ENCODE peak calls at places on chromosomes 6 and 20, in nine cellular contexts. J, L, B, R, E, P, H, S and C are unnamed samples.

GRCh38 chr6:63236398-63236817 is 25.1 kb downstream of the FKBP1C start:
- DNase-seq in J (no peak), L (no peak), B (no peak), R (no peak), E (no peak), P (no peak), H (no peak), S (no peak), C (no peak)

GRCh38 chr6:37449984-37450383 is 17.0 kb downstream of the CMTR1 start:
- DNase-seq in J (no peak), L (no peak), B (no peak), R (no peak), E (no peak), P (no peak), H (no peak), S (no peak), C (no peak)

GRCh38 chr6:71248306-71248705 is 40.3 kb upstream of the OGFRL1 start:
- DNase-seq in J (peak; percentile 37), L (peak; percentile 4), B (peak; percentile 97), R (peak; percentile 43), E (no peak), P (peak; percentile 42), H (no peak), S (no peak), C (no peak)

GRCh38 chr20:56237337-56237736 is 11.2 kb upstream of the MC3R start:
- DNase-seq in J (no peak), L (no peak), B (no peak), R (no peak), E (no peak), P (no peak), H (no peak), S (no peak), C (no peak)

GRCh38 chr6:167750956-167751358 is 75.8 kb upstream of the AFDN start:
- DNase-seq in J (no peak), L (no peak), B (no peak), R (no peak), E (no peak), P (peak; percentile 98), H (no peak), S (peak; percentile 62), C (no peak)

GRCh38 chr6:108497883-108498282 is 62.8 kb upstream of the FOXO3 start:
- DNase-seq in J (peak; percentile 21), L (peak; percentile 42), B (peak; percentile 40), R (peak; percentile 69), E (peak; percentile 18), P (peak; percentile 31), H (no peak), S (peak; percentile 49), C (peak; percentile 10)

GRCh38 chr20:63520939-63521601 is 505 bp downstream of the PPDPF start:
- DNase-seq in J (peak; percentile 69), L (peak; percentile 57), B (peak; percentile 60), R (peak; percentile 78), E (peak; percentile 83), P (peak; percentile 84), H (peak; percentile 55), S (peak; percentile 66), C (peak; percentile 76)

GRCh38 chr6:31834704-31835375 is 7.3 kb downstream of the HSPA1B start:
- DNase-seq in J (peak; percentile 72), L (peak; percentile 80), B (peak; percentile 35), R (peak; percentile 74), E (peak; percentile 59), P (peak; percentile 74), H (peak; percentile 61), S (peak; percentile 67), C (peak; percentile 69)

GRCh38 chr6:166910601-166911000 is 45.7 kb downstream of the RNASET2 start:
- DNase-seq in J (no peak), L (no peak), B (no peak), R (peak; percentile 17), E (no peak), P (no peak), H (no peak), S (no peak), C (no peak)

GRCh38 chr6:118735320-118735719 is 83.9 kb upstream of the CEP85L start:
- DNase-seq in J (no peak), L (no peak), B (peak; percentile 20), R (no peak), E (no peak), P (no peak), H (no peak), S (no peak), C (peak; percentile 36)

GRCh38 chr20:57991211-57991841 is 237.1 kb downstream of the ANKRD60 start:
- DNase-seq in J (peak; percentile 93), L (no peak), B (peak; percentile 93), R (no peak), E (peak; percentile 49), P (no peak), H (no peak), S (no peak), C (no peak)